ENCODE peak calls at places on chromosomes 7 and 10, in four cellular contexts. M is neural progenitor cell, J is amniotic stem cell, F is fibroblast of the conjunctiva. L is an unnamed sample.

GRCh38 chr10:131093795-131094366 is 217.6 kb downstream of the TCERG1L start:
- DNase-seq in M (no peak), F (no peak), J (no peak), L (no peak)

GRCh38 chr10:6530211-6530840 is 49.8 kb downstream of the PRKCQ start:
- DNase-seq in F (no peak), M (no peak), J (no peak), L (no peak)

GRCh38 chr10:132813560-132814468 is 27.9 kb upstream of the NKX6-2 start:
- DNase-seq in J (no peak), F (no peak), M (no peak), L (no peak)

GRCh38 chr10:92688927-92689662 is 660 bp upstream of the HHEX start:
- DNase-seq in F (no peak), J (no peak), M (peak; percentile 63), L (no peak)

GRCh38 chr7:48259463-48260280 is 88.4 kb downstream of the ABCA13 start:
- DNase-seq in F (no peak), J (no peak), M (no peak), L (no peak)

GRCh38 chr7:391961-392524 is 102.1 kb downstream of the FOXL3 start:
- DNase-seq in J (no peak), F (no peak), M (no peak), L (no peak)

GRCh38 chr10:89916481-89916880 is 215.1 kb downstream of the KIF20B start:
- DNase-seq in J (no peak), M (no peak), F (no peak), L (no peak)

GRCh38 chr7:33710608-33711007 is 194.7 kb upstream of the BMPER start:
- DNase-seq in M (no peak), J (no peak), F (no peak), L (peak; percentile 9)

GRCh38 chr10:124145109-124145860 is 51.9 kb upstream of the CHST15 start:
- DNase-seq in F (peak; percentile 29), M (no peak), J (no peak), L (no peak)

GRCh38 chr7:92179393-92179924 is 517 bp upstream of the LRRD1 start:
- DNase-seq in F (no peak), J (no peak), M (peak; percentile 4), L (no peak)

GRCh38 chr7:143172354-143172753 is 10.9 kb upstream of the TAS2R39 start:
- DNase-seq in F (peak; percentile 5), M (no peak), J (no peak), L (no peak)

GRCh38 chr7:129513546-129513945 is 11.2 kb downstream of the SMKR1 start:
- DNase-seq in F (no peak), J (no peak), M (no peak), L (no peak)

GRCh38 chr7:83040454-83040853 is 122.2 kb downstream of the PCLO start:
- DNase-seq in M (no peak), J (no peak), F (no peak), L (no peak)

GRCh38 chr7:26348987-26349809 is 57.5 kb downstream of the SNX10 start:
- DNase-seq in J (no peak), F (no peak), M (no peak), L (no peak)

GRCh38 chr7:99011341-99011705 is 132.6 kb downstream of the SMURF1 start:
- DNase-seq in M (no peak), F (no peak), J (no peak), L (no peak)

GRCh38 chr10:71052261-71052660 is 160.1 kb upstream of the UNC5B start:
- DNase-seq in J (no peak), M (no peak), F (no peak), L (no peak)

GRCh38 chr10:132397036-132397541 is at the start of gene PWWP2B:
- DNase-seq in J (no peak), F (no peak), M (peak; percentile 70), L (no peak)

GRCh38 chr7:107463139-107464078 is 6.4 kb upstream of the GPR22 start:
- DNase-seq in F (peak; percentile 75), J (peak; percentile 39), M (peak; percentile 64), L (peak; percentile 35)

GRCh38 chr10:86399514-86399878 is 32.9 kb upstream of the GRID1 start:
- DNase-seq in M (no peak), F (no peak), J (no peak), L (no peak)

GRCh38 chr7:1848013-1848640 is 178.1 kb downstream of the ELFN1 start:
- DNase-seq in J (no peak), F (no peak), M (no peak), L (no peak)

GRCh38 chr10:119190954-119191619 is 12.5 kb upstream of the PRDX3 start:
- DNase-seq in J (no peak), M (no peak), F (no peak), L (no peak)

GRCh38 chr10:69818676-69819239 is 17.1 kb downstream of the COL13A1 start:
- DNase-seq in J (no peak), F (no peak), M (no peak), L (no peak)

GRCh38 chr10:99917963-99918825 is 91.6 kb downstream of the DNMBP start:
- DNase-seq in F (peak; percentile 59), M (peak; percentile 86), J (no peak), L (no peak)

GRCh38 chr10:22022257-22023051 is 18.9 kb upstream of the DNAJC1 start:
- DNase-seq in F (no peak), J (no peak), M (no peak), L (no peak)

GRCh38 chr7:88027724-88028123 is 93.7 kb downstream of the ADAM22 start:
- DNase-seq in J (no peak), M (no peak), F (no peak), L (no peak)

GRCh38 chr7:762891-763290 is 35.8 kb upstream of the PRKAR1B start:
- DNase-seq in M (no peak), F (no peak), J (no peak), L (no peak)

GRCh38 chr7:141729020-141729419 is 9.1 kb upstream of the SSBP1 start:
- DNase-seq in M (no peak), F (no peak), J (no peak), L (no peak)

GRCh38 chr7:29815181-29816105 is 9.1 kb downstream of the WIPF3 start:
- DNase-seq in M (no peak), F (no peak), J (no peak), L (no peak)

GRCh38 chr10:33273295-33274002 is 61.0 kb downstream of the NRP1 start:
- DNase-seq in F (peak; percentile 97), M (peak; percentile 28), J (peak; percentile 84), L (no peak)

GRCh38 chr10:32413513-32413912 is 32.4 kb upstream of the CCDC7 start:
- DNase-seq in F (peak; percentile 2), J (peak; percentile 46), M (no peak), L (peak; percentile 95)

GRCh38 chr7:113086928-113087277 is 276 bp upstream of the GPR85 start:
- DNase-seq in J (no peak), M (no peak), F (no peak), L (no peak)

GRCh38 chr7:131159961-131160361 is 167.7 kb upstream of the MKLN1 start:
- DNase-seq in F (no peak), M (no peak), J (peak; percentile 62), L (peak; percentile 46)